ENCODE peak calls at places on chromosome 13, in five cellular contexts. S is naive thymus-derived CD4-positive, alpha-beta T cell; P is GM12878; A is HCT116; Z is endodermal cell. U is an unnamed sample.
A peak's percentile ranks its signal among the peaks of the same experiment; 100 is the strongest.

GRCh38 chr13:86464193-86464592 is 665.0 kb upstream of the SLITRK6 start:
- DNase-seq in S (no peak), P (no peak), A (no peak), Z (no peak), U (peak; percentile 16)

GRCh38 chr13:21436582-21436981 is 22.5 kb downstream of the ZDHHC20 start:
- DNase-seq in S (no peak), P (no peak), A (no peak), Z (no peak), U (no peak)

GRCh38 chr13:57630661-57631606 is 610 bp upstream of the PCDH17 start:
- DNase-seq in S (no peak), P (no peak), A (no peak), Z (peak; percentile 57), U (peak; percentile 47)

GRCh38 chr13:90205081-90205480 is 1142.4 kb upstream of the MIR17HG start:
- DNase-seq in S (no peak), P (no peak), A (no peak), Z (no peak), U (no peak)

GRCh38 chr13:66397133-66397532 is 833.0 kb downstream of the PCDH9 start:
- DNase-seq in S (no peak), P (no peak), A (no peak), Z (no peak), U (no peak)

GRCh38 chr13:21823949-21824348 is 153.1 kb downstream of the FGF9 start:
- DNase-seq in S (no peak), P (no peak), A (no peak), Z (no peak), U (no peak)

GRCh38 chr13:36475468-36475867 is 43.2 kb downstream of the CCNA1 start:
- DNase-seq in S (no peak), P (no peak), A (no peak), Z (peak; percentile 80), U (no peak)

GRCh38 chr13:30690282-30691188 is 44.8 kb upstream of the ALOX5AP start:
- DNase-seq in S (no peak), P (no peak), A (no peak), Z (no peak), U (no peak)

GRCh38 chr13:76331948-76332712 is 554.1 kb downstream of the KCTD12 start:
- DNase-seq in S (no peak), P (no peak), A (no peak), Z (no peak), U (no peak)

GRCh38 chr13:70623260-70623659 is 515.0 kb upstream of the KLHL1 start:
- DNase-seq in S (no peak), P (no peak), A (no peak), Z (no peak), U (no peak)

GRCh38 chr13:76884571-76885202 is 1.5 kb downstream of the KCTD12 start:
- DNase-seq in S (no peak), P (no peak), A (no peak), Z (no peak), U (no peak)

GRCh38 chr13:50389726-50390125 is 374.5 kb downstream of the KCNRG start:
- DNase-seq in S (no peak), P (no peak), A (no peak), Z (no peak), U (no peak)

GRCh38 chr13:112819816-112820215 is 130.0 kb downstream of the ATP11A start:
- DNase-seq in S (no peak), P (no peak), A (no peak), Z (no peak), U (peak; percentile 3)

GRCh38 chr13:108508263-108508662 is 121.1 kb upstream of the MYO16 start:
- DNase-seq in S (peak; percentile 9), P (no peak), A (peak; percentile 16), Z (peak; percentile 65), U (no peak)

GRCh38 chr13:33937373-33938087 is 119.6 kb downstream of the RFC3 start:
- DNase-seq in S (no peak), P (no peak), A (peak; percentile 38), Z (no peak), U (no peak)

GRCh38 chr13:102914629-102914935 is 68.8 kb downstream of the ERCC5 start:
- DNase-seq in S (no peak), P (no peak), A (no peak), Z (no peak), U (peak; percentile 6)

GRCh38 chr13:97386832-97387486 is 47.0 kb upstream of the RAP2A start:
- DNase-seq in S (no peak), P (no peak), A (no peak), Z (no peak), U (no peak)

GRCh38 chr13:27476943-27477681 is 26.7 kb upstream of the MTIF3 start:
- DNase-seq in S (peak; percentile 24), P (no peak), A (no peak), Z (no peak), U (no peak)

GRCh38 chr13:100673376-100673830 is 1.2 kb downstream of the TMTC4 start:
- DNase-seq in S (no peak), P (no peak), A (no peak), Z (peak; percentile 82), U (peak; percentile 36)

GRCh38 chr13:20128459-20128927 is 32.4 kb downstream of the GJA3 start:
- DNase-seq in S (peak; percentile 13), P (no peak), A (no peak), Z (peak; percentile 72), U (no peak)

GRCh38 chr13:29758591-29759114 is 91.8 kb downstream of the UBL3 start:
- DNase-seq in S (no peak), P (peak; percentile 74), A (no peak), Z (no peak), U (no peak)

GRCh38 chr13:67204731-67205130 is 25.4 kb downstream of the PCDH9 start:
- DNase-seq in S (no peak), P (no peak), A (no peak), Z (no peak), U (no peak)

GRCh38 chr13:30341815-30342570 is 34.6 kb upstream of the KATNAL1 start:
- DNase-seq in S (no peak), P (no peak), A (peak; percentile 44), Z (no peak), U (no peak)

GRCh38 chr13:104534847-104535246 is 1468.6 kb upstream of the SLC10A2 start:
- DNase-seq in S (no peak), P (no peak), A (peak; percentile 3), Z (peak; percentile 70), U (peak; percentile 10)

GRCh38 chr13:109436055-109436622 is 350.2 kb downstream of the IRS2 start:
- DNase-seq in S (no peak), P (no peak), A (no peak), Z (no peak), U (no peak)

GRCh38 chr13:113742000-113742441 is 17.0 kb upstream of the TMEM255B start:
- DNase-seq in S (no peak), P (no peak), A (peak; percentile 19), Z (peak; percentile 80), U (peak; percentile 72)

GRCh38 chr13:63855457-63856118 is 2439.9 kb upstream of the PCDH20 start:
- DNase-seq in S (no peak), P (no peak), A (no peak), Z (no peak), U (no peak)

GRCh38 chr13:64471916-64472315 is 2758.2 kb downstream of the PCDH9 start:
- DNase-seq in S (no peak), P (no peak), A (peak; percentile 8), Z (no peak), U (no peak)

GRCh38 chr13:84684804-84685203 is 802.5 kb upstream of the SLITRK1 start:
- DNase-seq in S (no peak), P (no peak), A (no peak), Z (no peak), U (no peak)

GRCh38 chr13:112200200-112200599 is 133.3 kb downstream of the SOX1 start:
- DNase-seq in S (no peak), P (no peak), A (no peak), Z (no peak), U (no peak)

GRCh38 chr13:36712290-36712689 is 38.5 kb downstream of the SERTM1 start:
- DNase-seq in S (no peak), P (no peak), A (no peak), Z (no peak), U (no peak)

GRCh38 chr13:59891053-59891452 is 272.7 kb downstream of the DIAPH3 start:
- DNase-seq in S (no peak), P (no peak), A (no peak), Z (no peak), U (no peak)

GRCh38 chr13:29909975-29910674 is 59.7 kb upstream of the UBL3 start:
- DNase-seq in S (no peak), P (no peak), A (no peak), Z (no peak), U (no peak)

GRCh38 chr13:68056816-68057710 is 826.9 kb upstream of the PCDH9 start:
- DNase-seq in S (no peak), P (no peak), A (no peak), Z (no peak), U (peak; percentile 10)

GRCh38 chr13:98513837-98514236 is 63.1 kb downstream of the STK24 start:
- DNase-seq in S (no peak), P (no peak), A (no peak), Z (no peak), U (no peak)
- H3K4me1 ChIP-seq in S (peaks cover 28% of the 10 kb centered on the region), P (peaks cover 84% of the 10 kb centered on the region), A (peaks cover 17% of the 10 kb centered on the region), Z (peaks cover 6% of the 10 kb centered on the region), U (peaks cover 24% of the 10 kb centered on the region)

DNA sequence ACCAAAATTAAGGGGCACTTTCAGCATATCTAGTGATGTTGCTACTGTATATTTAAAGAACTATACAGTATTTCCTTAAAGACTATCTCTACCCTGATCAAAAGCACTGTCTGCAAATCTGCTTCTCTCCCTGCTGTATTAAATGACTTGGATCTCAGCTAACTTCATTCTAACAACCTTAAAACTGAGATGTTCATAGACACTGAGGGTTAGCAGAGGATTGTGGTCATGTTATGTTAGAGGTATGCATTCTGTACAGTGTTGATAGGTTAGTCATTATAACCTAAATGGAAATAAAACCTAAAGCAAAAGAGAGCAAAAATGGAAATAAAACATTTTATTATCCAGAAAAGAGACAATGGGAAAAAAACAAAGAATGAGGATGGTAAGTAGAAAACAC is 9.9 kb downstream of the GPR183 start:
- DNase-seq in S (no peak), P (no peak), A (no peak), Z (no peak), U (no peak)
- H3K36me3 ChIP-seq in S (no peaks in the 10 kb centered on the region), P (peaks cover 19% of the 10 kb centered on the region), A (no peaks in the 10 kb centered on the region), Z (peaks cover 18% of the 10 kb centered on the region), U (no peaks in the 10 kb centered on the region)

DNA sequence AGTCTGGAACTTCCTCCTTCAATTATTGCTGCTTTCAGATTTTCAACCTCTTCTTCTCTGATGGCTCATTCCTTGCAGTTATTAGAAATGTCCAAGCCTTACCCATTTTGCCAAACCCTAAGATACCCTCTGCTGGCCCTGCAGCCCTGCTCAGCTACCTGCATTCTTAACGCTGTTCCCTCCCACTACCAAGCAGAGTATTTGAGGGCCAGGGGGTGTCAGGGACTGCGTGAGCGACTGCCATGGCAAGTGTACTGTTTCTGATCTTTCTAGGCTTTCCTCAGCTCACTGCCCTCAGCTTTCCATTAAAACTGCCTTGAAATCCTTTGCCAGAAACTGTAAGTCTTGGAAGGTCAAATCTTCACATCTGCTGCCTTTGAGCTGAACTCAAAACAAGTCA is 40.9 kb downstream of the HS6ST3 start:
- DNase-seq in S (no peak), P (no peak), A (no peak), Z (peak; percentile 54), U (no peak)
- H3K4me1 ChIP-seq in S (no peaks in the 10 kb centered on the region), P (no peaks in the 10 kb centered on the region), A (no peaks in the 10 kb centered on the region), Z (no peaks in the 10 kb centered on the region), U (peaks cover 10% of the 10 kb centered on the region)

DNA sequence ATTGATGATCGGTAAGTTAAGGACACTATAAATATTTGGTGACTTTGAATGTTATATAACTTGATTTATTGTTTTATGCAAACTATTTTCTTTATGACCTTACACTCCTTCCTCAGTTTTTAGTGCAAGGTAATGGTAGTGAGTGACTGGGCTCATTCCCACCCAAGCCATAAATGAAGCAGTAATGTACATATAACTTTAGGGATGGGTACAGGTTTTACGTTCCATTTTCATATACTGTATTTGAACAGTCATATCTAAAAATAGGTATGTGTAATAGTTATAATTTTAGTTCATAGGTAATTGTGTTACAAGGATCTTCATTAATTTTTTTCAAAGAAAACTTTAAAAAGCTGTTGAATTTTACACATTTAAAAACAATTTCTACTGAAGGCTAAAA is 101.0 kb downstream of the PDS5B start:
- DNase-seq in S (no peak), P (no peak), A (no peak), Z (no peak), U (no peak)
- H3K36me3 ChIP-seq in S (no peaks in the 10 kb centered on the region), P (peaks cover 11% of the 10 kb centered on the region), A (no peaks in the 10 kb centered on the region), Z (peaks cover 39% of the 10 kb centered on the region), U (peaks cover 18% of the 10 kb centered on the region)